ENCODE peak calls at places on chromosomes 7 and 10, in six cellular contexts. One of them, this sample, is unnamed.

GRCh38 chr7:120233338-120233737 is 39.6 kb upstream of the KCND2 start:
- DNase-seq in neural progenitor cell: no peak
- DNase-seq in RWPE1: no peak
- DNase-seq in GM12878: no peak
- DNase-seq in pancreas: no peak
- DNase-seq in aorta: no peak
- DNase-seq in this sample: no peak

GRCh38 chr10:97494863-97495506 is 3.2 kb downstream of the MMS19 start:
- DNase-seq in neural progenitor cell: peak
- DNase-seq in RWPE1: no peak
- DNase-seq in GM12878: no peak
- DNase-seq in pancreas: no peak
- DNase-seq in aorta: no peak
- DNase-seq in this sample: no peak

GRCh38 chr10:50561266-50561665 is 62.5 kb downstream of the SGMS1 start:
- DNase-seq in neural progenitor cell: no peak
- DNase-seq in RWPE1: no peak
- DNase-seq in GM12878: no peak
- DNase-seq in pancreas: no peak
- DNase-seq in aorta: no peak
- DNase-seq in this sample: no peak

GRCh38 chr7:34832020-34832419 is 174.0 kb downstream of the NPSR1 start:
- DNase-seq in neural progenitor cell: no peak
- DNase-seq in RWPE1: no peak
- DNase-seq in GM12878: no peak
- DNase-seq in pancreas: no peak
- DNase-seq in aorta: no peak
- DNase-seq in this sample: no peak

GRCh38 chr7:17131983-17132655 is 166.3 kb upstream of the AHR start:
- DNase-seq in neural progenitor cell: no peak
- DNase-seq in RWPE1: no peak
- DNase-seq in GM12878: no peak
- DNase-seq in pancreas: no peak
- DNase-seq in aorta: no peak
- DNase-seq in this sample: no peak

GRCh38 chr10:74628136-74628535 is 198.3 kb upstream of the KAT6B start:
- DNase-seq in neural progenitor cell: no peak
- DNase-seq in RWPE1: no peak
- DNase-seq in GM12878: no peak
- DNase-seq in pancreas: no peak
- DNase-seq in aorta: no peak
- DNase-seq in this sample: no peak

GRCh38 chr10:125057158-125058001 is 103.0 kb downstream of the CTBP2 start:
- DNase-seq in neural progenitor cell: peak
- DNase-seq in RWPE1: no peak
- DNase-seq in GM12878: no peak
- DNase-seq in pancreas: peak
- DNase-seq in aorta: peak
- DNase-seq in this sample: peak

GRCh38 chr7:159067870-159068787 is 76.5 kb downstream of the VIPR2 start:
- DNase-seq in neural progenitor cell: no peak
- DNase-seq in RWPE1: no peak
- DNase-seq in GM12878: no peak
- DNase-seq in pancreas: peak
- DNase-seq in aorta: peak
- DNase-seq in this sample: no peak

GRCh38 chr10:4107328-4107851 is 322.4 kb upstream of the KLF6 start:
- DNase-seq in neural progenitor cell: no peak
- DNase-seq in RWPE1: no peak
- DNase-seq in GM12878: no peak
- DNase-seq in pancreas: no peak
- DNase-seq in aorta: no peak
- DNase-seq in this sample: no peak
- H3K27ac ChIP-seq in neural progenitor cell: no peak
- H3K27ac ChIP-seq in RWPE1: no peak
- H3K27ac ChIP-seq in GM12878: no peak
- H3K27ac ChIP-seq in pancreas: no peak
- H3K27ac ChIP-seq in aorta: no peak
- H3K27ac ChIP-seq in this sample: no peak

GRCh38 chr10:71052261-71052660 is 160.1 kb upstream of the UNC5B start:
- DNase-seq in neural progenitor cell: no peak
- DNase-seq in RWPE1: no peak
- DNase-seq in GM12878: no peak
- DNase-seq in pancreas: no peak
- DNase-seq in aorta: no peak
- DNase-seq in this sample: no peak

GRCh38 chr10:71049994-71050393 is 161.6 kb upstream of the PCBD1 start:
- DNase-seq in neural progenitor cell: no peak
- DNase-seq in RWPE1: no peak
- DNase-seq in GM12878: no peak
- DNase-seq in pancreas: no peak
- DNase-seq in aorta: no peak
- DNase-seq in this sample: no peak

GRCh38 chr10:71045936-71046335 is 157.6 kb upstream of the PCBD1 start:
- DNase-seq in neural progenitor cell: no peak
- DNase-seq in RWPE1: no peak
- DNase-seq in GM12878: no peak
- DNase-seq in pancreas: peak
- DNase-seq in aorta: no peak
- DNase-seq in this sample: no peak

GRCh38 chr10:71046747-71047146 is 158.4 kb upstream of the PCBD1 start:
- DNase-seq in neural progenitor cell: no peak
- DNase-seq in RWPE1: no peak
- DNase-seq in GM12878: no peak
- DNase-seq in pancreas: no peak
- DNase-seq in aorta: no peak
- DNase-seq in this sample: no peak

GRCh38 chr10:71048995-71049650 is 160.8 kb upstream of the PCBD1 start:
- DNase-seq in neural progenitor cell: no peak
- DNase-seq in RWPE1: no peak
- DNase-seq in GM12878: no peak
- DNase-seq in pancreas: no peak
- DNase-seq in aorta: no peak
- DNase-seq in this sample: no peak
- H3K27ac ChIP-seq in neural progenitor cell: no peak
- H3K27ac ChIP-seq in RWPE1: no peak
- H3K27ac ChIP-seq in GM12878: no peak
- H3K27ac ChIP-seq in pancreas: no peak
- H3K27ac ChIP-seq in aorta: no peak
- H3K27ac ChIP-seq in this sample: no peak

GRCh38 chr10:112765717-112766235 is 184.3 kb upstream of the TCF7L2 start:
- DNase-seq in neural progenitor cell: no peak
- DNase-seq in RWPE1: no peak
- DNase-seq in GM12878: no peak
- DNase-seq in pancreas: no peak
- DNase-seq in aorta: no peak
- DNase-seq in this sample: no peak
- H3K27ac ChIP-seq in neural progenitor cell: no peak
- H3K27ac ChIP-seq in RWPE1: no peak
- H3K27ac ChIP-seq in GM12878: no peak
- H3K27ac ChIP-seq in pancreas: no peak
- H3K27ac ChIP-seq in aorta: no peak
- H3K27ac ChIP-seq in this sample: no peak

GRCh38 chr10:43402176-43402575 is 6.8 kb downstream of the HNRNPF start:
- DNase-seq in neural progenitor cell: no peak
- DNase-seq in RWPE1: no peak
- DNase-seq in GM12878: no peak
- DNase-seq in pancreas: no peak
- DNase-seq in aorta: no peak
- DNase-seq in this sample: no peak
- H3K27ac ChIP-seq in neural progenitor cell: peak
- H3K27ac ChIP-seq in RWPE1: no peak
- H3K27ac ChIP-seq in GM12878: no peak
- H3K27ac ChIP-seq in pancreas: no peak
- H3K27ac ChIP-seq in aorta: no peak
- H3K27ac ChIP-seq in this sample: no peak